ENCODE peak calls at places on chromosomes 13 and 19, in six cellular contexts. T is MCF 10A, V is heart right ventricle, K is epithelial cell of esophagus, X is foreskin fibroblast, S is fibroblast of lung. Q is an unnamed sample.

GRCh38 chr19:56681702-56682101 is 10.1 kb upstream of the ZNF835 start:
- DNase-seq in K (no peak), X (no peak), T (no peak), S (no peak), V (no peak), Q (no peak)

GRCh38 chr13:37995052-37995451 is 125.5 kb upstream of the TRPC4 start:
- DNase-seq in X (no peak), T (peak), V (no peak), S (peak), K (no peak), Q (no peak)

GRCh38 chr19:42121666-42122069 is 10.6 kb downstream of the POU2F2 start:
- DNase-seq in X (peak), S (peak), T (peak), V (peak), K (peak), Q (no peak)

GRCh38 chr13:105412171-105412570 is 1123.3 kb downstream of the EFNB2 start:
- DNase-seq in X (no peak), V (no peak), T (no peak), K (peak), S (no peak), Q (no peak)

GRCh38 chr19:18145391-18145999 is 7.5 kb upstream of the PIK3R2 start:
- DNase-seq in V (no peak), X (no peak), S (no peak), K (no peak), T (no peak), Q (no peak)

GRCh38 chr13:45238945-45239795 is 38.3 kb upstream of the KCTD4 start:
- DNase-seq in T (peak), X (peak), S (peak), K (peak), V (no peak), Q (no peak)

GRCh38 chr19:37925212-37925611 is 18.2 kb downstream of the SIPA1L3 start:
- DNase-seq in S (no peak), T (no peak), K (no peak), X (no peak), V (no peak), Q (no peak)

GRCh38 chr13:71677114-71677513 is 189.9 kb downstream of the DACH1 start:
- DNase-seq in S (no peak), X (no peak), K (no peak), V (no peak), T (no peak), Q (no peak)

GRCh38 chr13:54975676-54976075 is 1947.1 kb downstream of the OLFM4 start:
- DNase-seq in S (no peak), T (no peak), K (no peak), V (no peak), X (no peak), Q (no peak)

GRCh38 chr13:67223742-67224141 is 6.4 kb downstream of the PCDH9 start:
- DNase-seq in T (no peak), X (no peak), V (no peak), K (no peak), S (peak), Q (no peak)

GRCh38 chr13:112712451-112712881 is 22.6 kb downstream of the ATP11A start:
- DNase-seq in X (no peak), S (no peak), T (no peak), V (no peak), K (no peak), Q (no peak)

GRCh38 chr19:33293255-33294057 is 8.9 kb downstream of the CEBPA start:
- DNase-seq in T (peak), X (peak), V (no peak), K (peak), S (peak), Q (peak)

GRCh38 chr13:112443191-112444000 is 67.2 kb downstream of the SPACA7 start:
- DNase-seq in T (no peak), K (no peak), V (no peak), X (no peak), S (no peak), Q (no peak)

GRCh38 chr13:113332615-113333014 is 31.3 kb downstream of the GRTP1 start:
- DNase-seq in T (no peak), X (no peak), V (no peak), S (no peak), K (no peak), Q (no peak)

GRCh38 chr19:47002106-47002766 is 17.4 kb upstream of the NPAS1 start:
- DNase-seq in K (peak), S (no peak), V (no peak), T (no peak), X (no peak), Q (no peak)

GRCh38 chr13:26508885-26509284 is 48.6 kb upstream of the WASF3 start:
- DNase-seq in T (peak), K (peak), S (peak), X (peak), V (peak), Q (peak)

GRCh38 chr13:26500618-26501320 is 56.7 kb upstream of the WASF3 start:
- DNase-seq in V (no peak), X (no peak), T (no peak), S (no peak), K (no peak), Q (no peak)

GRCh38 chr13:26499209-26499601 is 58.3 kb upstream of the WASF3 start:
- DNase-seq in T (no peak), X (no peak), V (no peak), K (no peak), S (no peak), Q (no peak)

GRCh38 chr13:26502826-26503225 is 54.7 kb upstream of the WASF3 start:
- DNase-seq in X (peak), K (peak), T (no peak), S (peak), V (no peak), Q (no peak)

DNA sequence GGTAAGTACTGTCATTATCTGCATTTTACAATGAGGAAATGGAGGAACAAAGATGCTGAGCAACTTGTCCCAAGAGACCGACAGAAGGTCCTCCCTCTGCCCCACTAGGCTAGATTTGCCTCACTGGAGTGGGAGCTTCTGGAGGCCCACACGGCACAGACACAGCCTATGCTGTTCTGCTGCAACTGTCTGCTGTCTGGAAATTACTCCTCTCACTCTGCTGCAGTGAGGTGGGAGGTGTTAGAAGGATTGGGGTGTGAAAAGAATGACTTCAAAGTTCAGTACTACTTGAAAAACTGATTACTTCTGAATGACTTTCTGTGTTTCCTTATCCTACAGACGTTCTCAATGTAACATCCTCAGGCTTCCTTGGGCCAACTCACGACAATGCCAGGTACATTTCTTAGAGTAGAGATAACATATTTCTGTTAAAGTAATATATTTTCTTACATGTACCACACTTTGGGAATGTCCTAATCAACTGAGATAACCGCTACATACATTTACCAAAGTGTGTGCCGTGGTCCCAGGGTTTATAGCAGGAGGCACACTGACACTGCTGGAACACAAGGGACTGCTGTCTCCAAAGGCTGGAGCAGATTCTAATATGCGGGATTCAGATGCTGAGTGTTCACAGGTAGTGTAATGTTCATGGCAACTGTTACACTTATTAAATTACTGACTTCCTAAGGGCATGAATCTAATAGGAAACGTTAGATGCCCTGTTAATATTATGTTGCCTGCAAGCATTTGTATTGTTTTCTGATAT is 53.5 kb upstream of the WASF3 start:
- DNase-seq in X (no peak), T (no peak), K (no peak), V (no peak), S (no peak), Q (no peak)
- TF ChIP-seq CTCF in X (no peak), T (no peak), K (no peak), V (no peak), S (no peak), Q (no peak)

DNA sequence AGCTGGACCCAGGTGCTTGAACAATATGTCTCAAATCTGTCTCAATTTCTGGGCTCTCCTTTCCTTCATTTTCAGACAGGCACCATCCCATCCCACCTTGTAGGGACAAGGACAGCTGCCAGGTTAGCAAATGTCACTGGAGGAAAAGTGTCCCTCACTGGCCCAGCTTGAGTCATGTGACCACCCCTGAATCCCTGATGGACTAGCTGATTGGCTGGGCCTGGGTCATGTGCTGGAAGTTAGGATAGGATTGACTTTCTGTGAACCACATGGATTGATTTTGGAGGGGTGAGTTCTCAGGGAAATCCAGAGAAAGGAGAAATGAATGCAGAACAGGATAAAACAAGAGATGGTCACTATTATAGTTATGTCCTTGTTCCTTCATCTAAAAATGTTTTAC is 28.2 kb upstream of the FXYD3 start:
- DNase-seq in T (no peak), X (no peak), S (no peak), K (no peak), V (no peak), Q (no peak)
- TF ChIP-seq CTCF in T (no peak), X (no peak), S (no peak), K (no peak), V (no peak), Q (no peak)

DNA sequence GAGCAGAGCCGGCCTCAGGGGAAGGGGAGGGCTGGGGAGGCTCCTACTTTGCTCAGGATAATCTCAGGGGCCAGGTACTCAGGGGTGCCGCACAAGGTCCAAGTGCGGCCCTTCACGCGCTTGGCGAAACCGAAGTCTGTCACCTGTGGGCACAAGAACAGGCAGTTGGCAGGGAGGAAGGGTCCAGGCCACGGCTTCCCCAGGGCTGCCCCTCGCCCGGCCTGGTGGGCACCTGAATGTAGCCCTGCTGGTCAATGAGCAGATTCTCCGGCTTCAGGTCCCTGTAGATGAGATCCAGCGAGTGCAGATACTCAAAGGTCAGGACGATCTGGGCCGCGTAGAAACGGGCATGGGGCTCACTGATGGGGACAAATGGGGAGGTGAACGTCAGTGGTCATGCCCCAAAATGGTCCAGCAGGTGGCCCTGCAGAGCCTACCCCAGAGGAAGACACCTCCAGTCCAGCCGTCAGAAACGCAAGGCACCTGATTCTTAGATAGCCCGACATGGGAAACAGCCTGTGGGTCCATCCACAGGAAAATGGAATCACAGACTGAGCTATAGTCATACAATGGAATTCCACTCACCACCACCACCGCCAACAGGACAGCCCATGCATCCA is 7.1 kb upstream of the SAMD1 start:
- DNase-seq in V (no peak), S (no peak), X (no peak), K (no peak), T (no peak), Q (no peak)
- TF ChIP-seq CTCF in V (peak), S (peak), X (no peak), K (no peak), T (no peak), Q (no peak)

GRCh38 chr13:20294497-20294896 is 62.4 kb upstream of the GJB6 start:
- DNase-seq in T (no peak), K (no peak), X (no peak), S (no peak), V (no peak), Q (no peak)
- TF ChIP-seq CTCF in T (no peak), K (no peak), X (no peak), S (no peak), V (no peak), Q (no peak)

GRCh38 chr19:45467456-45468158 is at the start of gene FOSB:
- DNase-seq in V (peak), S (peak), T (peak), K (peak), X (peak), Q (peak)
- TF ChIP-seq CTCF in V (peak), S (no peak), T (no peak), K (no peak), X (no peak), Q (no peak)

GRCh38 chr19:36114763-36115452 is at the start of gene POLR2I:
- DNase-seq in T (peak), K (peak), V (peak), X (peak), S (peak), Q (peak)

GRCh38 chr19:36112678-36113077 is 1.7 kb downstream of the OVOL3 start:
- DNase-seq in X (no peak), V (no peak), S (no peak), K (no peak), T (no peak), Q (no peak)

GRCh38 chr19:36113425-36113824 is 1.2 kb downstream of the POLR2I start:
- DNase-seq in T (no peak), V (no peak), X (no peak), S (no peak), K (no peak), Q (no peak)

GRCh38 chr19:36115453-36116343 is at the start of gene TBCB:
- DNase-seq in X (no peak), T (no peak), K (no peak), V (peak), S (peak), Q (no peak)

GRCh38 chr19:36113895-36114762 is 546 bp downstream of the POLR2I start:
- DNase-seq in T (peak), S (peak), K (peak), V (no peak), X (peak), Q (no peak)
- TF ChIP-seq CTCF in T (no peak), S (no peak), K (peak), V (no peak), X (peak), Q (no peak)